ENCODE peak calls at places on chromosomes 3 and 15, in nine cellular contexts. One of them, this sample, is unnamed.

GRCh38 chr3:54538346-54538745 is 389.5 kb downstream of the LRTM1 start:
- DNase-seq in caudate nucleus: no peak
- DNase-seq in cortex of kidney: no peak
- DNase-seq in activated CD4-positive, alpha-beta T cell treated with anti-CD3 and anti-CD28 coated beads for 36 hours: no peak
- DNase-seq in aorta: no peak
- DNase-seq in fibroblast of gingiva: no peak
- DNase-seq in AG09319: no peak
- DNase-seq in body of pancreas: no peak
- DNase-seq in HuH-7.5: no peak
- DNase-seq in this sample: no peak

GRCh38 chr3:59877679-59878427 is 828.0 kb upstream of the CFAP20DC start:
- DNase-seq in HuH-7.5: no peak
- DNase-seq in body of pancreas: no peak
- DNase-seq in aorta: no peak
- DNase-seq in AG09319: no peak
- DNase-seq in fibroblast of gingiva: no peak
- DNase-seq in cortex of kidney: no peak
- DNase-seq in activated CD4-positive, alpha-beta T cell treated with anti-CD3 and anti-CD28 coated beads for 36 hours: no peak
- DNase-seq in caudate nucleus: no peak
- DNase-seq in this sample: no peak

GRCh38 chr3:17357035-17357710 is 385.3 kb downstream of the TBC1D5 start:
- DNase-seq in aorta: no peak
- DNase-seq in cortex of kidney: no peak
- DNase-seq in caudate nucleus: no peak
- DNase-seq in fibroblast of gingiva: no peak
- DNase-seq in activated CD4-positive, alpha-beta T cell treated with anti-CD3 and anti-CD28 coated beads for 36 hours: no peak
- DNase-seq in HuH-7.5: no peak
- DNase-seq in AG09319: no peak
- DNase-seq in body of pancreas: no peak
- DNase-seq in this sample: no peak

GRCh38 chr3:54891540-54891897 is 36.3 kb downstream of the LRTM1 start:
- DNase-seq in activated CD4-positive, alpha-beta T cell treated with anti-CD3 and anti-CD28 coated beads for 36 hours: no peak
- DNase-seq in AG09319: peak
- DNase-seq in aorta: peak
- DNase-seq in cortex of kidney: no peak
- DNase-seq in HuH-7.5: peak
- DNase-seq in fibroblast of gingiva: peak
- DNase-seq in caudate nucleus: peak
- DNase-seq in body of pancreas: peak
- DNase-seq in this sample: peak

GRCh38 chr3:53040361-53040820 is 5.5 kb downstream of the SFMBT1 start:
- DNase-seq in activated CD4-positive, alpha-beta T cell treated with anti-CD3 and anti-CD28 coated beads for 36 hours: no peak
- DNase-seq in AG09319: no peak
- DNase-seq in caudate nucleus: no peak
- DNase-seq in HuH-7.5: no peak
- DNase-seq in fibroblast of gingiva: no peak
- DNase-seq in body of pancreas: no peak
- DNase-seq in aorta: no peak
- DNase-seq in cortex of kidney: no peak
- DNase-seq in this sample: no peak

GRCh38 chr15:43185161-43186002 is at the start of gene CCNDBP1:
- DNase-seq in activated CD4-positive, alpha-beta T cell treated with anti-CD3 and anti-CD28 coated beads for 36 hours: peak
- DNase-seq in HuH-7.5: peak
- DNase-seq in AG09319: peak
- DNase-seq in fibroblast of gingiva: peak
- DNase-seq in body of pancreas: peak
- DNase-seq in cortex of kidney: peak
- DNase-seq in aorta: peak
- DNase-seq in caudate nucleus: peak
- DNase-seq in this sample: peak

GRCh38 chr3:13208706-13209295 is 135.6 kb upstream of the IQSEC1 start:
- DNase-seq in AG09319: no peak
- DNase-seq in cortex of kidney: no peak
- DNase-seq in aorta: peak
- DNase-seq in body of pancreas: no peak
- DNase-seq in fibroblast of gingiva: no peak
- DNase-seq in activated CD4-positive, alpha-beta T cell treated with anti-CD3 and anti-CD28 coated beads for 36 hours: no peak
- DNase-seq in caudate nucleus: no peak
- DNase-seq in HuH-7.5: no peak
- DNase-seq in this sample: no peak

GRCh38 chr15:27025411-27026051 is 54.5 kb downstream of the GABRG3 start:
- DNase-seq in HuH-7.5: no peak
- DNase-seq in cortex of kidney: no peak
- DNase-seq in fibroblast of gingiva: no peak
- DNase-seq in AG09319: no peak
- DNase-seq in activated CD4-positive, alpha-beta T cell treated with anti-CD3 and anti-CD28 coated beads for 36 hours: no peak
- DNase-seq in aorta: no peak
- DNase-seq in body of pancreas: no peak
- DNase-seq in caudate nucleus: no peak
- DNase-seq in this sample: no peak

GRCh38 chr3:185153170-185153733 is 392 bp upstream of the C3orf70 start:
- DNase-seq in AG09319: no peak
- DNase-seq in fibroblast of gingiva: no peak
- DNase-seq in cortex of kidney: no peak
- DNase-seq in caudate nucleus: no peak
- DNase-seq in aorta: peak
- DNase-seq in activated CD4-positive, alpha-beta T cell treated with anti-CD3 and anti-CD28 coated beads for 36 hours: peak
- DNase-seq in body of pancreas: no peak
- DNase-seq in HuH-7.5: peak
- DNase-seq in this sample: peak

GRCh38 chr15:77107068-77107467 is 36.2 kb upstream of the TSPAN3 start:
- DNase-seq in cortex of kidney: no peak
- DNase-seq in AG09319: no peak
- DNase-seq in HuH-7.5: no peak
- DNase-seq in body of pancreas: peak
- DNase-seq in fibroblast of gingiva: peak
- DNase-seq in caudate nucleus: no peak
- DNase-seq in activated CD4-positive, alpha-beta T cell treated with anti-CD3 and anti-CD28 coated beads for 36 hours: no peak
- DNase-seq in aorta: no peak
- DNase-seq in this sample: no peak

GRCh38 chr15:95409924-95410323 is 920.6 kb upstream of the NR2F2 start:
- DNase-seq in AG09319: no peak
- DNase-seq in cortex of kidney: no peak
- DNase-seq in caudate nucleus: no peak
- DNase-seq in aorta: no peak
- DNase-seq in body of pancreas: no peak
- DNase-seq in fibroblast of gingiva: no peak
- DNase-seq in activated CD4-positive, alpha-beta T cell treated with anti-CD3 and anti-CD28 coated beads for 36 hours: no peak
- DNase-seq in HuH-7.5: peak
- DNase-seq in this sample: no peak

GRCh38 chr3:45010718-45011355 is 15.3 kb upstream of the CLEC3B start:
- DNase-seq in cortex of kidney: no peak
- DNase-seq in fibroblast of gingiva: peak
- DNase-seq in aorta: no peak
- DNase-seq in body of pancreas: no peak
- DNase-seq in caudate nucleus: no peak
- DNase-seq in AG09319: peak
- DNase-seq in activated CD4-positive, alpha-beta T cell treated with anti-CD3 and anti-CD28 coated beads for 36 hours: no peak
- DNase-seq in HuH-7.5: no peak
- DNase-seq in this sample: no peak

GRCh38 chr15:71080705-71081104 is 34.6 kb upstream of the THSD4 start:
- DNase-seq in body of pancreas: no peak
- DNase-seq in aorta: no peak
- DNase-seq in fibroblast of gingiva: peak
- DNase-seq in activated CD4-positive, alpha-beta T cell treated with anti-CD3 and anti-CD28 coated beads for 36 hours: no peak
- DNase-seq in HuH-7.5: no peak
- DNase-seq in AG09319: peak
- DNase-seq in cortex of kidney: no peak
- DNase-seq in caudate nucleus: no peak
- DNase-seq in this sample: no peak

GRCh38 chr3:120350431-120350941 is 1.3 kb upstream of the LRRC58 start:
- DNase-seq in caudate nucleus: no peak
- DNase-seq in aorta: peak
- DNase-seq in AG09319: no peak
- DNase-seq in fibroblast of gingiva: peak
- DNase-seq in activated CD4-positive, alpha-beta T cell treated with anti-CD3 and anti-CD28 coated beads for 36 hours: no peak
- DNase-seq in body of pancreas: peak
- DNase-seq in cortex of kidney: no peak
- DNase-seq in HuH-7.5: peak
- DNase-seq in this sample: no peak

GRCh38 chr15:40829155-40829554 is 647 bp upstream of the PPP1R14D start:
- DNase-seq in caudate nucleus: no peak
- DNase-seq in AG09319: no peak
- DNase-seq in body of pancreas: no peak
- DNase-seq in activated CD4-positive, alpha-beta T cell treated with anti-CD3 and anti-CD28 coated beads for 36 hours: no peak
- DNase-seq in HuH-7.5: no peak
- DNase-seq in fibroblast of gingiva: no peak
- DNase-seq in cortex of kidney: no peak
- DNase-seq in aorta: peak
- DNase-seq in this sample: no peak

GRCh38 chr15:86165263-86166204 is 85.9 kb downstream of the AGBL1 start:
- DNase-seq in activated CD4-positive, alpha-beta T cell treated with anti-CD3 and anti-CD28 coated beads for 36 hours: no peak
- DNase-seq in caudate nucleus: peak
- DNase-seq in fibroblast of gingiva: no peak
- DNase-seq in cortex of kidney: no peak
- DNase-seq in body of pancreas: no peak
- DNase-seq in aorta: no peak
- DNase-seq in HuH-7.5: no peak
- DNase-seq in AG09319: no peak
- DNase-seq in this sample: no peak

GRCh38 chr15:27714675-27715074 is 384.4 kb downstream of the OCA2 start:
- DNase-seq in caudate nucleus: no peak
- DNase-seq in body of pancreas: no peak
- DNase-seq in cortex of kidney: no peak
- DNase-seq in activated CD4-positive, alpha-beta T cell treated with anti-CD3 and anti-CD28 coated beads for 36 hours: no peak
- DNase-seq in HuH-7.5: no peak
- DNase-seq in aorta: no peak
- DNase-seq in fibroblast of gingiva: no peak
- DNase-seq in AG09319: no peak
- DNase-seq in this sample: no peak

GRCh38 chr15:75307778-75308390 is 25.2 kb downstream of the GOLGA6D start:
- DNase-seq in fibroblast of gingiva: no peak
- DNase-seq in aorta: peak
- DNase-seq in HuH-7.5: peak
- DNase-seq in AG09319: no peak
- DNase-seq in caudate nucleus: peak
- DNase-seq in cortex of kidney: no peak
- DNase-seq in activated CD4-positive, alpha-beta T cell treated with anti-CD3 and anti-CD28 coated beads for 36 hours: peak
- DNase-seq in body of pancreas: peak
- DNase-seq in this sample: peak

GRCh38 chr3:140007081-140007480 is 72.1 kb downstream of the CLSTN2 start:
- DNase-seq in caudate nucleus: no peak
- DNase-seq in activated CD4-positive, alpha-beta T cell treated with anti-CD3 and anti-CD28 coated beads for 36 hours: no peak
- DNase-seq in fibroblast of gingiva: no peak
- DNase-seq in body of pancreas: no peak
- DNase-seq in cortex of kidney: no peak
- DNase-seq in aorta: no peak
- DNase-seq in AG09319: no peak
- DNase-seq in HuH-7.5: no peak
- DNase-seq in this sample: no peak

GRCh38 chr3:178352300-178353021 is 183.8 kb upstream of the KCNMB2 start:
- DNase-seq in AG09319: peak
- DNase-seq in body of pancreas: no peak
- DNase-seq in HuH-7.5: no peak
- DNase-seq in activated CD4-positive, alpha-beta T cell treated with anti-CD3 and anti-CD28 coated beads for 36 hours: no peak
- DNase-seq in fibroblast of gingiva: peak
- DNase-seq in cortex of kidney: no peak
- DNase-seq in aorta: no peak
- DNase-seq in caudate nucleus: no peak
- DNase-seq in this sample: no peak

GRCh38 chr3:135337176-135337575 is 542.1 kb downstream of the EPHB1 start:
- DNase-seq in caudate nucleus: no peak
- DNase-seq in aorta: no peak
- DNase-seq in HuH-7.5: no peak
- DNase-seq in fibroblast of gingiva: no peak
- DNase-seq in AG09319: no peak
- DNase-seq in cortex of kidney: no peak
- DNase-seq in body of pancreas: no peak
- DNase-seq in activated CD4-positive, alpha-beta T cell treated with anti-CD3 and anti-CD28 coated beads for 36 hours: no peak
- DNase-seq in this sample: no peak

GRCh38 chr3:4492240-4493007 is 724 bp upstream of the ITPR1 start:
- DNase-seq in aorta: peak
- DNase-seq in fibroblast of gingiva: peak
- DNase-seq in caudate nucleus: peak
- DNase-seq in AG09319: no peak
- DNase-seq in activated CD4-positive, alpha-beta T cell treated with anti-CD3 and anti-CD28 coated beads for 36 hours: peak
- DNase-seq in body of pancreas: peak
- DNase-seq in HuH-7.5: no peak
- DNase-seq in cortex of kidney: no peak
- DNase-seq in this sample: peak

GRCh38 chr3:129502641-129503386 is 25.6 kb upstream of the RHO start:
- DNase-seq in fibroblast of gingiva: no peak
- DNase-seq in aorta: no peak
- DNase-seq in body of pancreas: no peak
- DNase-seq in activated CD4-positive, alpha-beta T cell treated with anti-CD3 and anti-CD28 coated beads for 36 hours: no peak
- DNase-seq in cortex of kidney: no peak
- DNase-seq in AG09319: no peak
- DNase-seq in HuH-7.5: no peak
- DNase-seq in caudate nucleus: no peak
- DNase-seq in this sample: no peak

GRCh38 chr3:54905230-54905888 is 22.5 kb downstream of the LRTM1 start:
- DNase-seq in caudate nucleus: no peak
- DNase-seq in activated CD4-positive, alpha-beta T cell treated with anti-CD3 and anti-CD28 coated beads for 36 hours: no peak
- DNase-seq in fibroblast of gingiva: no peak
- DNase-seq in AG09319: no peak
- DNase-seq in body of pancreas: no peak
- DNase-seq in HuH-7.5: no peak
- DNase-seq in aorta: no peak
- DNase-seq in cortex of kidney: no peak
- DNase-seq in this sample: no peak

GRCh38 chr3:34687671-34688070 is 889.2 kb downstream of the PDCD6IP start:
- DNase-seq in AG09319: no peak
- DNase-seq in caudate nucleus: no peak
- DNase-seq in cortex of kidney: no peak
- DNase-seq in aorta: no peak
- DNase-seq in fibroblast of gingiva: no peak
- DNase-seq in HuH-7.5: no peak
- DNase-seq in body of pancreas: no peak
- DNase-seq in activated CD4-positive, alpha-beta T cell treated with anti-CD3 and anti-CD28 coated beads for 36 hours: no peak
- DNase-seq in this sample: no peak

GRCh38 chr15:48469271-48469670 is 138.0 kb downstream of the DUT start:
- DNase-seq in cortex of kidney: no peak
- DNase-seq in aorta: no peak
- DNase-seq in activated CD4-positive, alpha-beta T cell treated with anti-CD3 and anti-CD28 coated beads for 36 hours: no peak
- DNase-seq in fibroblast of gingiva: peak
- DNase-seq in HuH-7.5: no peak
- DNase-seq in body of pancreas: no peak
- DNase-seq in caudate nucleus: no peak
- DNase-seq in AG09319: no peak
- DNase-seq in this sample: no peak

GRCh38 chr3:38124324-38125122 is 12.4 kb downstream of the ACAA1 start:
- DNase-seq in caudate nucleus: no peak
- DNase-seq in body of pancreas: peak
- DNase-seq in activated CD4-positive, alpha-beta T cell treated with anti-CD3 and anti-CD28 coated beads for 36 hours: no peak
- DNase-seq in cortex of kidney: no peak
- DNase-seq in HuH-7.5: no peak
- DNase-seq in fibroblast of gingiva: no peak
- DNase-seq in AG09319: no peak
- DNase-seq in aorta: no peak
- DNase-seq in this sample: no peak

GRCh38 chr3:7038394-7038793 is 177.5 kb downstream of the GRM7 start:
- DNase-seq in AG09319: no peak
- DNase-seq in activated CD4-positive, alpha-beta T cell treated with anti-CD3 and anti-CD28 coated beads for 36 hours: no peak
- DNase-seq in HuH-7.5: no peak
- DNase-seq in cortex of kidney: no peak
- DNase-seq in fibroblast of gingiva: no peak
- DNase-seq in aorta: no peak
- DNase-seq in caudate nucleus: no peak
- DNase-seq in body of pancreas: no peak
- DNase-seq in this sample: no peak

GRCh38 chr15:77507151-77507847 is 86.6 kb downstream of the HMG20A start:
- DNase-seq in AG09319: no peak
- DNase-seq in fibroblast of gingiva: no peak
- DNase-seq in aorta: no peak
- DNase-seq in body of pancreas: peak
- DNase-seq in activated CD4-positive, alpha-beta T cell treated with anti-CD3 and anti-CD28 coated beads for 36 hours: no peak
- DNase-seq in caudate nucleus: no peak
- DNase-seq in HuH-7.5: no peak
- DNase-seq in cortex of kidney: no peak
- DNase-seq in this sample: no peak

GRCh38 chr3:156509209-156510174 is 45.4 kb downstream of the SSR3 start:
- DNase-seq in activated CD4-positive, alpha-beta T cell treated with anti-CD3 and anti-CD28 coated beads for 36 hours: no peak
- DNase-seq in caudate nucleus: no peak
- DNase-seq in cortex of kidney: no peak
- DNase-seq in fibroblast of gingiva: peak
- DNase-seq in HuH-7.5: peak
- DNase-seq in AG09319: peak
- DNase-seq in aorta: no peak
- DNase-seq in body of pancreas: no peak
- DNase-seq in this sample: no peak

GRCh38 chr15:72967397-72967796 is 84.9 kb upstream of the NEO1 start:
- DNase-seq in caudate nucleus: no peak
- DNase-seq in aorta: no peak
- DNase-seq in activated CD4-positive, alpha-beta T cell treated with anti-CD3 and anti-CD28 coated beads for 36 hours: no peak
- DNase-seq in fibroblast of gingiva: no peak
- DNase-seq in AG09319: no peak
- DNase-seq in body of pancreas: no peak
- DNase-seq in HuH-7.5: no peak
- DNase-seq in cortex of kidney: no peak
- DNase-seq in this sample: no peak

This sample was measured in RWPE2.